ENCODE peak calls at places on chromosomes 16 and 17, in five cellular contexts. J is activated T-cell treated with anti-CD3 and anti-CD28 coated beads for 1 hour; Y is tibial nerve; Z is activated CD8-positive, alpha-beta memory T cell treated with anti-CD3 and anti-CD28 coated beads, Interleukin-2, amount 10 ng/mL, durations not matched to agents 7 days and 5 days; E is Right ventricle myocardium superior. W is an unnamed sample.

GRCh38 chr16:11621920-11622651 is 35.4 kb upstream of the LITAF start:
- DNase-seq in Y (no peak), J (peak), Z (peak), E (peak), W (no peak)

GRCh38 chr16:4966736-4967453 is 8.8 kb downstream of the SEC14L5 start:
- DNase-seq in J (no peak), Y (no peak), E (peak), Z (no peak), W (no peak)

GRCh38 chr16:50394215-50394802 is 25.5 kb upstream of the BRD7 start:
- DNase-seq in J (no peak), Z (peak), Y (no peak), E (no peak), W (peak)

GRCh38 chr17:3475812-3476686 is at the start of gene ASPA:
- DNase-seq in Z (no peak), Y (no peak), E (no peak), J (no peak), W (no peak)

GRCh38 chr17:17205368-17206148 is 575 bp downstream of the PLD6 start:
- DNase-seq in Z (peak), E (peak), Y (peak), J (peak), W (no peak)

GRCh38 chr17:76082326-76083251 is 3.6 kb downstream of the ZACN start:
- DNase-seq in Z (no peak), Y (no peak), J (no peak), E (peak), W (no peak)

GRCh38 chr17:72725432-72726068 is 366.9 kb downstream of the SLC39A11 start:
- DNase-seq in Y (no peak), J (peak), E (peak), Z (peak), W (no peak)

GRCh38 chr17:66549312-66549705 is 246.9 kb downstream of the PRKCA start:
- DNase-seq in Y (no peak), Z (no peak), J (no peak), E (no peak), W (no peak)

GRCh38 chr16:86512860-86513470 is 2.6 kb downstream of the FOXF1 start:
- DNase-seq in J (no peak), Y (no peak), Z (no peak), E (no peak), W (no peak)

GRCh38 chr16:50038756-50039529 is 13.9 kb downstream of the CNEP1R1 start:
- DNase-seq in J (no peak), Y (peak), E (peak), Z (no peak), W (no peak)

GRCh38 chr17:42670199-42670924 is 6.4 kb downstream of the PLEKHH3 start:
- DNase-seq in Z (no peak), J (no peak), Y (no peak), E (no peak), W (no peak)

GRCh38 chr16:73016488-73016830 is 31.5 kb downstream of the ZFHX3 start:
- DNase-seq in J (no peak), Z (no peak), E (no peak), Y (no peak), W (no peak)

GRCh38 chr17:72651988-72652387 is 440.5 kb downstream of the SLC39A11 start:
- DNase-seq in E (no peak), J (no peak), Y (no peak), Z (no peak), W (no peak)

GRCh38 chr17:77445908-77446535 is 305.3 kb downstream of the SEC14L1 start:
- DNase-seq in Y (no peak), E (peak), J (no peak), Z (peak), W (no peak)

GRCh38 chr17:83181991-83182619 is 102.7 kb downstream of the METRNL start:
- DNase-seq in Z (no peak), Y (peak), E (no peak), J (no peak), W (peak)

GRCh38 chr17:56699186-56699895 is 105.8 kb downstream of the NOG start:
- DNase-seq in J (no peak), Y (peak), Z (no peak), E (no peak), W (peak)

GRCh38 chr16:24348511-24349290 is 92.6 kb downstream of the CACNG3 start:
- DNase-seq in Z (no peak), E (no peak), J (no peak), Y (no peak), W (no peak)

GRCh38 chr16:23333962-23334361 is 31.9 kb downstream of the SCNN1B start:
- DNase-seq in Z (no peak), J (no peak), E (no peak), Y (no peak), W (no peak)

GRCh38 chr16:50153648-50154368 is 702 bp downstream of the TENT4B start:
- DNase-seq in E (peak), Z (peak), Y (peak), J (peak), W (no peak)

GRCh38 chr17:63844293-63844672 is 1.8 kb upstream of the SMARCD2 start:
- DNase-seq in E (no peak), J (no peak), Y (no peak), Z (no peak), W (no peak)

GRCh38 chr16:62225675-62226074 is 189.4 kb upstream of the CDH8 start:
- DNase-seq in Z (no peak), Y (peak), J (no peak), E (peak), W (no peak)

GRCh38 chr17:72962099-72962498 is 130.4 kb downstream of the SLC39A11 start:
- DNase-seq in E (no peak), J (no peak), Y (no peak), Z (no peak), W (no peak)